ENCODE peak calls at places on chromosomes 16 and 17, in seven cellular contexts. X, T, J, S, Q, V and L are unnamed samples.

GRCh38 chr17:57284984-57285646 is 28.8 kb downstream of the MSI2 start:
- DNase-seq in X (no peak), T (no peak), J (no peak), S (no peak), Q (no peak), V (peak), L (no peak)

GRCh38 chr16:86865866-86866675 is 287.7 kb downstream of the FOXL1 start:
- DNase-seq in X (no peak), T (peak), J (no peak), S (peak), Q (no peak), V (no peak), L (peak)

GRCh38 chr17:43673516-43674323 is 12.0 kb upstream of the MEOX1 start:
- DNase-seq in X (peak), T (peak), J (peak), S (peak), Q (peak), V (peak), L (peak)

GRCh38 chr16:29702307-29702706 is 23.3 kb downstream of the QPRT start:
- DNase-seq in X (no peak), T (no peak), J (no peak), S (no peak), Q (no peak), V (no peak), L (no peak)

GRCh38 chr16:86048221-86048620 is 149.3 kb downstream of the IRF8 start:
- DNase-seq in X (no peak), T (no peak), J (no peak), S (no peak), Q (no peak), V (no peak), L (no peak)

GRCh38 chr16:72357860-72358259 is 185.9 kb upstream of the PMFBP1 start:
- DNase-seq in X (no peak), T (peak), J (no peak), S (no peak), Q (no peak), V (peak), L (no peak)

GRCh38 chr17:82775033-82775823 is 23.4 kb downstream of the TBCD start:
- DNase-seq in X (peak), T (peak), J (peak), S (peak), Q (peak), V (peak), L (peak)

GRCh38 chr16:78034530-78034929 is 12.2 kb downstream of the CLEC3A start:
- DNase-seq in X (no peak), T (no peak), J (no peak), S (no peak), Q (peak), V (no peak), L (no peak)

GRCh38 chr17:43572368-43572980 is 26.3 kb upstream of the ETV4 start:
- DNase-seq in X (no peak), T (no peak), J (no peak), S (no peak), Q (no peak), V (no peak), L (no peak)

GRCh38 chr16:83470406-83470805 is 337.4 kb upstream of the HSBP1 start:
- DNase-seq in X (no peak), T (peak), J (no peak), S (no peak), Q (peak), V (peak), L (no peak)

GRCh38 chr17:69406906-69407305 is 7.6 kb upstream of the MAP2K6 start:
- DNase-seq in X (no peak), T (peak), J (no peak), S (no peak), Q (no peak), V (peak), L (peak)

GRCh38 chr17:37082461-37082860 is 133.7 kb downstream of the AATF start:
- DNase-seq in X (no peak), T (no peak), J (no peak), S (no peak), Q (no peak), V (peak), L (no peak)

GRCh38 chr16:52407778-52408177 is 139.2 kb downstream of the TOX3 start:
- DNase-seq in X (no peak), T (no peak), J (no peak), S (no peak), Q (no peak), V (no peak), L (no peak)

GRCh38 chr17:61389670-61390478 is 9.8 kb upstream of the TBX2 start:
- DNase-seq in X (peak), T (peak), J (peak), S (no peak), Q (no peak), V (peak), L (peak)

GRCh38 chr16:58814348-58814801 is 80.3 kb upstream of the GOT2 start:
- DNase-seq in X (peak), T (peak), J (peak), S (peak), Q (peak), V (peak), L (peak)

GRCh38 chr16:50967827-50968612 is 183.1 kb downstream of the SALL1 start:
- DNase-seq in X (no peak), T (no peak), J (no peak), S (no peak), Q (no peak), V (no peak), L (no peak)

GRCh38 chr17:45906237-45906636 is 11.9 kb downstream of the MAPT start:
- DNase-seq in X (no peak), T (no peak), J (no peak), S (no peak), Q (no peak), V (no peak), L (no peak)

GRCh38 chr16:55207679-55208294 is 116.2 kb upstream of the IRX6 start:
- DNase-seq in X (no peak), T (no peak), J (no peak), S (no peak), Q (no peak), V (no peak), L (no peak)

GRCh38 chr16:774086-775001 is 13.8 kb downstream of the MSLN start:
- DNase-seq in X (no peak), T (no peak), J (no peak), S (no peak), Q (no peak), V (no peak), L (no peak)

GRCh38 chr17:622356-622755 is 92.3 kb downstream of the VPS53 start:
- DNase-seq in X (no peak), T (peak), J (no peak), S (no peak), Q (peak), V (peak), L (peak)

GRCh38 chr17:3447625-3448024 is 14.0 kb upstream of the OR1E2 start:
- DNase-seq in X (no peak), T (peak), J (no peak), S (no peak), Q (no peak), V (peak), L (peak)
- TF ChIP-seq CTCF in X (no peak), T (no peak), J (no peak), S (no peak), Q (no peak), V (no peak), L (no peak)

GRCh38 chr16:64008131-64008530 is 1113.7 kb downstream of the CDH11 start:
- DNase-seq in X (no peak), T (no peak), J (no peak), S (no peak), Q (no peak), V (peak), L (no peak)
- TF ChIP-seq CTCF in X (no peak), T (no peak), J (no peak), S (no peak), Q (peak), V (peak), L (no peak)

GRCh38 chr16:64133396-64133795 is 988.5 kb downstream of the CDH11 start:
- DNase-seq in X (no peak), T (peak), J (no peak), S (peak), Q (no peak), V (no peak), L (no peak)

GRCh38 chr16:64131423-64131822 is 990.4 kb downstream of the CDH11 start:
- DNase-seq in X (no peak), T (no peak), J (no peak), S (no peak), Q (no peak), V (no peak), L (no peak)

GRCh38 chr16:64132686-64133085 is 989.2 kb downstream of the CDH11 start:
- DNase-seq in X (no peak), T (no peak), J (no peak), S (no peak), Q (no peak), V (no peak), L (no peak)

GRCh38 chr16:64130140-64130539 is 991.7 kb downstream of the CDH11 start:
- DNase-seq in X (no peak), T (no peak), J (no peak), S (no peak), Q (no peak), V (no peak), L (no peak)

GRCh38 chr16:64132190-64132589 is 989.7 kb downstream of the CDH11 start:
- DNase-seq in X (no peak), T (no peak), J (no peak), S (no peak), Q (no peak), V (no peak), L (no peak)
- TF ChIP-seq CTCF in X (no peak), T (no peak), J (no peak), S (no peak), Q (no peak), V (no peak), L (no peak)

DNA sequence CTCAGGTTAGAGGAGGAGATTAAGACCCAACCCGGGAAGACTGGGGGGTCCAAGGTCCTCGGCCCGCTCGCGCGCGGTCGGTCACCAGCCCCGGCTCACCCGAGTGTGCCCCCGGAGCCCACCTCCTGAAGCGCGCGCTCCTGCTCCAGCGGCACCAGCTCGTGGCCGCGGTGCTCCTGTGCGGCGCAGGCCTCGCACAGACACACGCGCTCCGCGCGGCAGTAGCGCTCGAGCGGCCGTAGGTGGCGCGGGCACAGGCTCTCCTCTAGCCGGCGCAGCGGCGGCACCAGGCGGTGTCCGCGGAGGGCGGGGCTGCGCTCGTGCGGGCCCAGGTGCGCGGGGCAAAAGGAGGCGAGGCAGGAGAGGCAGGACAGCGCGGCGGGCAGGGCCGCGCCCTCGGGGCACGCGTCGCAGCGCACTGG is 618 bp downstream of the TRIM47 start:
- DNase-seq in X (peak), T (peak), J (peak), S (peak), Q (peak), V (peak), L (peak)
- TF ChIP-seq CTCF in X (no peak), T (peak), J (peak), S (peak), Q (peak), V (peak), L (peak)

GRCh38 chr16:79997257-79997656 is 396.7 kb upstream of the MAF start:
- DNase-seq in X (no peak), T (no peak), J (peak), S (no peak), Q (peak), V (peak), L (peak)
- TF ChIP-seq CTCF in X (no peak), T (peak), J (peak), S (peak), Q (peak), V (peak), L (peak)

GRCh38 chr17:79022507-79022991 is 1.4 kb upstream of the C1QTNF1 start:
- DNase-seq in X (peak), T (peak), J (no peak), S (peak), Q (no peak), V (peak), L (no peak)

GRCh38 chr17:79026345-79027273 is 2.6 kb downstream of the C1QTNF1 start:
- DNase-seq in X (peak), T (peak), J (no peak), S (no peak), Q (peak), V (peak), L (peak)

GRCh38 chr17:79024901-79025737 is 1.1 kb downstream of the C1QTNF1 start:
- DNase-seq in X (peak), T (peak), J (no peak), S (peak), Q (no peak), V (no peak), L (no peak)

GRCh38 chr17:79023180-79023705 is 726 bp upstream of the C1QTNF1 start:
- DNase-seq in X (no peak), T (peak), J (no peak), S (no peak), Q (no peak), V (no peak), L (no peak)

DNA sequence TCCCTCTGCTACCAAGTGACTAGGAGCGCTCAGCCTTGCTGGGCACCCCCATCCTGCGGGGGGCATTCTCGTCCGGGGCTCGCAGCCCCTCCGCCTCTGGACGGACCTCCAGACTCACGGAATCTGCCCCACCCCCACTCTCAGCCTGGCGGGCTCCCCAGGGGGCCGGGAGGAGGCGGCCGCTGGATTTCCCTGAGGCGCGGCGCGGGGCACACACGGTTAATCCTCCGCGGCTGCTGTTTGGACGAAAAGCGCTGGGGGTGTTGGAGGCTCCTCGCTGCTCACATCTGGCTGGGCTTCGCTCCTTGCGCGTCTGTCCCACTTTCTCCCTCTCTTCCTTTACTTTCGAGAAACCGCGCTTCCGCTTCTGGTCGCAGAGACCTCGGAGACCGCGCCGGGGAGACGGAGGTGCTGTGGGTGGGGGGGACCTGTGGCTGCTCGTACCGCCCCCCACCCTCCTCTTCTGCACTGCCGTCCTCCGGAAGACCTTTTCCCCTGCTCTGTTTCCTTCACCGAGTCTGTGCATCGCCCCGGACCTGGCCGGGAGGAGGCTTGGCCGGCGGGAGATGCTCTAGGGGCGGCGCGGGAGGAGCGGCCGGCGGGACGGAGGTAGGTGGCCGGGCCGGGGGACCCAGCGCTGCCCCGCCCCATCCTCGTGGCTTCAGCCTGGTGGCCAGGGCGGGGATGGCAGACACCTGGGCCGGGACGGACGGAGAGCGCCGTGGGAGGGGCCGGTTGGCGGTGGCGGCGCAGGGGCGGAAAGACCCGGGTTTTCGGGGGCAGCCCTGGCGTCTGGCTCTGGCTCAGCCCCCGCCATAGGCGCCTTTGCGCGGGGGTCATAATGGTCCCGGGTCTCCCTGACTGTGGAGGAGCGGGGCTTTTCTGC is at the start of gene C1QTNF1:
- DNase-seq in X (peak), T (peak), J (peak), S (peak), Q (no peak), V (peak), L (no peak)
- TF ChIP-seq CTCF in X (no peak), T (peak), J (peak), S (peak), Q (no peak), V (peak), L (peak)